ENCODE peak calls at places on chromosomes 7 and 10, in six cellular contexts. B is activated T-helper 1 cell treated with Interleukin-2 at 50 U/mL for 16 hours; N is lung microvascular endothelial cell; I is renal cortical epithelial cell; C is activated naive CD8-positive, alpha-beta T cell treated with anti-CD3 and anti-CD28 coated beads, Interleukin-2, amount 50 U/mL, for 24 hours; K is stimulated activated CD8-positive, alpha-beta memory T cell treated with anti-CD3 and anti-CD28 coated beads, Interleukin-7, amount 100 ng/mL, for 1 hour. J is an unnamed sample.
A peak's percentile ranks its signal among the peaks of the same experiment; 100 is the strongest.

GRCh38 chr7:148503900-148504487 is 86.6 kb upstream of the C7orf33 start:
- DNase-seq in B (no peak), K (no peak), I (peak; percentile 41), N (peak; percentile 63), C (no peak), J (no peak)

GRCh38 chr7:111711426-111712065 is 149.3 kb upstream of the IMMP2L start:
- DNase-seq in B (no peak), C (no peak), N (no peak), I (peak; percentile 74), K (no peak), J (peak; percentile 82)

GRCh38 chr10:19828278-19829049 is 12.2 kb downstream of the PLXDC2 start:
- DNase-seq in C (no peak), K (no peak), N (no peak), B (no peak), I (no peak), J (no peak)

GRCh38 chr10:116891208-116891607 is 41.9 kb downstream of the ENO4 start:
- DNase-seq in K (no peak), I (no peak), C (no peak), N (peak; percentile 82), B (no peak), J (peak; percentile 82)

GRCh38 chr10:11270858-11271179 is 253.1 kb downstream of the CELF2 start:
- DNase-seq in N (no peak), I (no peak), C (no peak), B (no peak), K (no peak), J (no peak)

GRCh38 chr7:77685219-77685618 is 11.0 kb upstream of the RSBN1L start:
- DNase-seq in N (no peak), K (no peak), C (no peak), I (peak; percentile 81), B (no peak), J (no peak)

GRCh38 chr10:31413325-31413724 is 94.3 kb downstream of the ZEB1 start:
- DNase-seq in B (no peak), I (no peak), K (no peak), N (peak; percentile 38), C (no peak), J (no peak)

GRCh38 chr7:148852272-148852671 is 31.8 kb downstream of the EZH2 start:
- DNase-seq in K (no peak), N (no peak), B (no peak), C (no peak), I (no peak), J (no peak)

GRCh38 chr7:20738517-20739481 is 47.9 kb downstream of the SP8 start:
- DNase-seq in K (no peak), C (no peak), N (no peak), B (no peak), I (peak; percentile 4), J (no peak)

GRCh38 chr10:27368706-27369105 is 128.1 kb upstream of the ACBD5 start:
- DNase-seq in N (no peak), K (no peak), B (no peak), I (no peak), C (no peak), J (no peak)

GRCh38 chr7:19128856-19129255 is 11.4 kb upstream of the TWIST1 start:
- DNase-seq in K (no peak), I (no peak), B (no peak), N (no peak), C (no peak), J (no peak)

GRCh38 chr10:3277566-3277965 is 105.0 kb upstream of the PITRM1 start:
- DNase-seq in K (no peak), B (no peak), I (no peak), C (no peak), N (peak; percentile 67), J (no peak)

GRCh38 chr10:61975107-61975932 is 73.8 kb downstream of the ARID5B start:
- DNase-seq in I (peak; percentile 49), K (no peak), N (no peak), B (no peak), C (no peak), J (peak; percentile 43)

GRCh38 chr10:22900841-22901601 is 26.8 kb upstream of the ARMC3 start:
- DNase-seq in B (no peak), C (no peak), N (no peak), K (no peak), I (no peak), J (no peak)

GRCh38 chr7:91533996-91534395 is 269.8 kb downstream of the FZD1 start:
- DNase-seq in I (no peak), N (no peak), B (no peak), C (no peak), K (no peak), J (no peak)

GRCh38 chr10:70950062-70950461 is 61.7 kb upstream of the PCBD1 start:
- DNase-seq in I (no peak), K (no peak), C (no peak), N (no peak), B (no peak), J (no peak)

GRCh38 chr10:113665352-113665751 is 1.5 kb upstream of the NRAP start:
- DNase-seq in K (no peak), I (no peak), N (no peak), B (no peak), C (no peak), J (no peak)

GRCh38 chr10:79239930-79240713 is 107.1 kb upstream of the PPIF start:
- DNase-seq in N (no peak), B (no peak), I (no peak), C (no peak), K (no peak), J (peak; percentile 41)

GRCh38 chr7:74306737-74307469 is 17.7 kb downstream of the CLIP2 start:
- DNase-seq in B (no peak), C (peak; percentile 45), N (peak; percentile 66), I (peak; percentile 66), K (no peak), J (peak; percentile 61)

GRCh38 chr10:13099144-13099665 is 758 bp upstream of the OPTN start:
- DNase-seq in C (peak; percentile 43), B (peak; percentile 22), N (peak; percentile 58), K (no peak), I (peak; percentile 61), J (peak; percentile 43)

GRCh38 chr10:99115703-99116102 is 119.9 kb downstream of the HPSE2 start:
- DNase-seq in I (no peak), C (no peak), B (no peak), N (no peak), K (no peak), J (peak; percentile 68)

GRCh38 chr7:99679400-99680191 is at the start of gene CYP3A5:
- DNase-seq in C (no peak), B (no peak), I (peak; percentile 56), K (no peak), N (no peak), J (no peak)

GRCh38 chr10:103649654-103650423 is 156.3 kb downstream of the NEURL1 start:
- DNase-seq in C (no peak), I (no peak), N (no peak), K (no peak), B (no peak), J (no peak)

GRCh38 chr7:44372560-44373417 is 47.4 kb upstream of the CAMK2B start:
- DNase-seq in N (no peak), I (no peak), K (no peak), B (no peak), C (no peak), J (no peak)

GRCh38 chr10:52332815-52333214 is 18.7 kb downstream of the DKK1 start:
- DNase-seq in N (peak; percentile 7), B (no peak), K (no peak), C (no peak), I (peak; percentile 11), J (no peak)

GRCh38 chr7:152617056-152617455 is 58.9 kb downstream of the XRCC2 start:
- DNase-seq in K (no peak), I (no peak), C (no peak), B (no peak), N (peak; percentile 33), J (no peak)

GRCh38 chr7:132009778-132010177 is 453.4 kb upstream of the PODXL start:
- DNase-seq in B (no peak), C (no peak), N (no peak), K (no peak), I (no peak), J (no peak)

GRCh38 chr7:43405948-43406347 is 177.0 kb upstream of the STK17A start:
- DNase-seq in C (no peak), I (no peak), B (no peak), N (no peak), K (no peak), J (no peak)

GRCh38 chr10:97539523-97540200 is 32.9 kb upstream of the ANKRD2 start:
- DNase-seq in C (no peak), N (no peak), B (no peak), K (no peak), I (peak; percentile 69), J (no peak)

GRCh38 chr7:46515844-46516590 is 594.9 kb upstream of the IGFBP3 start:
- DNase-seq in C (no peak), I (peak; percentile 93), N (no peak), K (no peak), B (no peak), J (no peak)

GRCh38 chr7:31939076-31939475 is 131.1 kb downstream of the PDE1C start:
- DNase-seq in I (no peak), C (no peak), B (no peak), N (no peak), K (no peak), J (no peak)

GRCh38 chr10:24432478-24433416 is 223.8 kb downstream of the KIAA1217 start:
- DNase-seq in I (peak; percentile 80), N (peak; percentile 17), C (no peak), K (no peak), B (no peak), J (no peak)

GRCh38 chr7:44541028-44541869 is at the start of gene NPC1L1:
- DNase-seq in B (no peak), N (no peak), K (no peak), C (no peak), I (peak; percentile 63), J (no peak)

GRCh38 chr7:132991615-132992587 is 90.0 kb downstream of the CHCHD3 start:
- DNase-seq in I (no peak), N (no peak), C (no peak), B (no peak), K (no peak), J (no peak)

GRCh38 chr7:90262438-90262837 is 17.5 kb downstream of the CFAP69 start:
- DNase-seq in I (peak; percentile 53), B (no peak), K (no peak), N (peak; percentile 59), C (no peak), J (peak; percentile 36)

GRCh38 chr7:40808409-40808942 is 673.7 kb downstream of the SUGCT start:
- DNase-seq in I (peak; percentile 97), K (no peak), B (no peak), C (no peak), N (no peak), J (peak; percentile 79)

GRCh38 chr10:82757907-82758306 is 882.9 kb downstream of the NRG3 start:
- DNase-seq in I (peak; percentile 39), K (no peak), B (no peak), N (no peak), C (no peak), J (no peak)

GRCh38 chr10:119355930-119356329 is 148.6 kb downstream of the GRK5 start:
- DNase-seq in I (no peak), K (no peak), N (no peak), B (no peak), C (no peak), J (no peak)

GRCh38 chr7:48643420-48644013 is 280.8 kb upstream of the CDC14C start:
- DNase-seq in I (no peak), C (no peak), N (no peak), K (no peak), B (no peak), J (no peak)